ENCODE peak calls at places on chromosomes 5 and 9, in nine cellular contexts. K is H1, Y is fibroblast of lung, P is bronchial epithelial cell, G is HFF-Myc, N is uterus, D is mesothelial cell of epicardium, I is dorsolateral prefrontal cortex, X is lower lobe of right lung. Z is an unnamed sample.

GRCh38 chr9:69471433-69471832 is 146.4 kb downstream of the ENTREP1 start:
- DNase-seq in Y (peak), N (no peak), D (no peak), X (no peak), G (no peak), K (no peak), P (peak), I (no peak), Z (peak)

GRCh38 chr9:128091144-128091543 is 23.1 kb downstream of the SLC25A25 start:
- DNase-seq in D (no peak), I (peak), P (no peak), K (peak), Y (peak), X (peak), G (peak), N (peak), Z (peak)

GRCh38 chr9:133769511-133770075 is 31.4 kb upstream of the SARDH start:
- DNase-seq in I (no peak), P (no peak), X (peak), K (no peak), D (peak), G (no peak), Y (no peak), N (no peak), Z (no peak)

GRCh38 chr5:158765407-158765806 is 334.3 kb downstream of the EBF1 start:
- DNase-seq in Y (no peak), G (no peak), D (no peak), I (no peak), K (no peak), P (no peak), X (no peak), N (no peak), Z (no peak)

GRCh38 chr5:141851195-141851874 is 26.9 kb downstream of the PCDH1 start:
- DNase-seq in P (no peak), D (no peak), X (no peak), K (no peak), Y (no peak), N (no peak), I (no peak), G (no peak), Z (no peak)

GRCh38 chr9:92501671-92502393 is 19.5 kb upstream of the ASPN start:
- DNase-seq in D (no peak), Y (peak), P (peak), K (no peak), X (no peak), G (no peak), I (no peak), N (peak), Z (no peak)

GRCh38 chr5:128196791-128197190 is 113.2 kb downstream of the SLC12A2 start:
- DNase-seq in D (no peak), K (no peak), I (no peak), N (no peak), G (no peak), P (peak), X (no peak), Y (peak), Z (peak)

GRCh38 chr9:21174671-21175070 is 8.2 kb upstream of the IFNA21 start:
- DNase-seq in X (no peak), G (no peak), D (no peak), Y (no peak), P (peak), K (no peak), I (no peak), N (no peak), Z (no peak)

GRCh38 chr9:126722922-126723806 is 81.7 kb upstream of the ZBTB43 start:
- DNase-seq in K (no peak), N (peak), I (peak), D (no peak), Y (peak), G (no peak), P (peak), X (peak), Z (no peak)

GRCh38 chr5:173577817-173578216 is 38.6 kb downstream of the BOD1 start:
- DNase-seq in G (no peak), N (no peak), P (no peak), Y (no peak), D (no peak), X (no peak), K (no peak), I (no peak), Z (no peak)

GRCh38 chr9:125861405-125862063 is 114.4 kb downstream of the PBX3 start:
- DNase-seq in N (no peak), D (no peak), Y (no peak), P (peak), I (no peak), X (no peak), G (no peak), K (no peak), Z (no peak)

GRCh38 chr9:124661184-124661755 is 109.8 kb downstream of the NR6A1 start:
- DNase-seq in K (no peak), X (no peak), G (no peak), D (no peak), P (no peak), N (no peak), Y (peak), I (no peak), Z (no peak)

GRCh38 chr5:139787568-139788293 is 7.9 kb upstream of the PSD2 start:
- DNase-seq in G (no peak), X (peak), D (peak), K (no peak), P (peak), I (peak), Y (peak), N (peak), Z (peak)

GRCh38 chr9:99059074-99059894 is 45.6 kb upstream of the TGFBR1 start:
- DNase-seq in N (no peak), X (peak), K (no peak), I (no peak), P (no peak), D (no peak), Y (no peak), G (no peak), Z (no peak)

GRCh38 chr5:32961066-32961429 is 249.9 kb downstream of the NPR3 start:
- DNase-seq in I (no peak), X (no peak), D (no peak), G (no peak), Y (peak), P (peak), K (no peak), N (no peak), Z (no peak)

GRCh38 chr9:20620658-20621552 is 1.4 kb downstream of the MLLT3 start:
- DNase-seq in Y (peak), K (no peak), N (peak), P (no peak), X (peak), G (no peak), I (peak), D (no peak), Z (no peak)

GRCh38 chr9:111662851-111663823 is 1.7 kb downstream of the GNG10 start:
- DNase-seq in G (no peak), N (no peak), D (no peak), I (no peak), K (peak), Y (no peak), X (no peak), P (peak), Z (no peak)

GRCh38 chr5:81650992-81651391 is 99.9 kb downstream of the SSBP2 start:
- DNase-seq in P (no peak), K (no peak), Y (no peak), D (no peak), N (no peak), X (no peak), I (no peak), G (no peak), Z (no peak)

GRCh38 chr5:170632266-170632984 is 128.6 kb downstream of the KCNIP1 start:
- DNase-seq in X (no peak), I (no peak), G (no peak), Y (no peak), N (peak), K (no peak), D (no peak), P (no peak), Z (no peak)

GRCh38 chr9:95615246-95615645 is 98.5 kb upstream of the PTCH1 start:
- DNase-seq in K (no peak), N (no peak), X (no peak), Y (no peak), D (no peak), I (no peak), P (no peak), G (no peak), Z (no peak)

GRCh38 chr5:169861934-169862333 is 118.4 kb downstream of the INSYN2B start:
- DNase-seq in K (no peak), G (no peak), I (no peak), N (no peak), P (no peak), Y (peak), D (no peak), X (no peak), Z (peak)

GRCh38 chr9:1979815-1980367 is 35.3 kb upstream of the SMARCA2 start:
- DNase-seq in K (no peak), X (peak), Y (peak), P (peak), I (peak), N (no peak), G (peak), D (no peak), Z (peak)

GRCh38 chr5:172446336-172447051 is 7.8 kb downstream of the SH3PXD2B start:
- DNase-seq in G (no peak), N (peak), D (no peak), K (no peak), I (no peak), P (no peak), Y (peak), X (no peak), Z (no peak)

GRCh38 chr5:174825587-174825986 is 101.2 kb downstream of the MSX2 start:
- DNase-seq in N (no peak), P (no peak), Y (peak), G (no peak), X (no peak), K (no peak), I (no peak), D (no peak), Z (peak)

GRCh38 chr5:165620394-165620793 is 2115.0 kb downstream of the MAT2B start:
- DNase-seq in I (no peak), D (no peak), X (no peak), P (no peak), G (no peak), N (no peak), K (no peak), Y (peak), Z (peak)

GRCh38 chr5:160272041-160272663 is 40.2 kb downstream of the CCNJL start:
- DNase-seq in I (no peak), X (no peak), K (no peak), P (no peak), N (no peak), G (no peak), Y (no peak), D (no peak), Z (no peak)

GRCh38 chr5:82022499-82022898 is 50.7 kb downstream of the ATG10 start:
- DNase-seq in D (no peak), K (no peak), G (no peak), X (no peak), I (no peak), P (no peak), Y (no peak), N (no peak), Z (no peak)

GRCh38 chr5:93330506-93330905 is 250.5 kb downstream of the NR2F1-AS1 start:
- DNase-seq in D (no peak), X (no peak), I (no peak), P (peak), G (no peak), N (no peak), K (no peak), Y (peak), Z (no peak)

GRCh38 chr9:72635197-72635596 is 113.8 kb downstream of the TMC1 start:
- DNase-seq in X (no peak), I (no peak), D (no peak), Y (peak), G (no peak), P (no peak), K (no peak), N (no peak), Z (no peak)

GRCh38 chr9:88833946-88834345 is 157.3 kb upstream of the S1PR3 start:
- DNase-seq in I (no peak), P (peak), K (no peak), Y (no peak), X (no peak), D (no peak), N (no peak), G (no peak), Z (no peak)

GRCh38 chr5:106755789-106756188 is 914.9 kb downstream of the EFNA5 start:
- DNase-seq in Y (no peak), N (no peak), P (no peak), D (no peak), I (no peak), K (no peak), G (no peak), X (no peak), Z (no peak)

GRCh38 chr5:106759581-106759980 is 911.2 kb downstream of the EFNA5 start:
- DNase-seq in Y (peak), X (peak), I (no peak), P (peak), D (no peak), N (no peak), G (peak), K (no peak), Z (no peak)

GRCh38 chr5:106757672-106758071 is 913.1 kb downstream of the EFNA5 start:
- DNase-seq in X (no peak), D (no peak), Y (no peak), N (no peak), G (no peak), I (no peak), P (no peak), K (no peak), Z (no peak)

GRCh38 chr5:106759152-106759551 is 911.6 kb downstream of the EFNA5 start:
- DNase-seq in D (no peak), P (no peak), K (no peak), N (no peak), G (no peak), Y (peak), X (no peak), I (no peak), Z (no peak)

GRCh38 chr5:106755066-106755465 is 915.7 kb downstream of the EFNA5 start:
- DNase-seq in P (no peak), D (no peak), Y (no peak), K (peak), I (no peak), G (no peak), X (no peak), N (no peak), Z (no peak)
- TF ChIP-seq CTCF in P (no peak), D (no peak), Y (no peak), K (no peak), I (no peak), G (no peak), X (no peak), N (no peak), Z (no peak)

DNA sequence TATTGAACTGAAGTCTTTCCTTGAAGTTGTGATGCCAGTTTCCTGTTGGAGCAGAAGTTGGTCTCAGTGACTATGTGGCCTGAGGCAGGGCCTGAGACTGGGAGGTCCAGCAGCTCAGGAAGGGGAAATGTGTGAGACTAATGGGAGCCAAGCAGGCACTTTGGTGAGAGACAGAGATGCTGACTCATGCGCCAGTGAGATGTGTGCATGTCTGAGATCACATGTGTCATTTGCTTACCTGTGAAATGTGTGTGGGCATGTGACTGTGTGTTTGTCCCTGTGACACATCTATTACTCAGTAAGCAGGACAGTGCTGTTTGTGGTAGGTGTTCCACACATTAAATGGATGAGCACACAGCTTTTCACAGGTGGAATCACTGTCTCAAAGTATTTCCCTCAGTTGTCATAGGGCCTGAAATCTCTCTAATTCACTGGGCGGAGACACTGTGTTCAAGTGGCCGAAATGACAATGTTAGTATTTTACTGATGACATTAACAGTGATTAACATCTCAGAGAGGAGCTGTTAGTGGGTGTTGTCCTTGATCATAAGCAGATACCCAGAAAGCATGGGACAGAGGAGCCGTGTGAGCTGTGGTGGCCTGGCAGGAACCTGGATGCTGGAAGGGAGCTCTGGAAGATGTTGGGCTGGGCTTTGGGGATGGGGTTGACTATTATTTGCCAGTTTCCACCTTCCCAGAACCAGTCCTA is 7.4 kb downstream of the NPR2 start:
- DNase-seq in N (no peak), K (no peak), X (no peak), I (no peak), P (peak), G (no peak), Y (peak), D (no peak), Z (no peak)
- TF ChIP-seq CTCF in N (no peak), K (no peak), X (no peak), I (no peak), P (no peak), G (no peak), Y (no peak), D (no peak), Z (no peak)

GRCh38 chr5:143014017-143014651 is 244.0 kb downstream of the ARHGAP26 start:
- DNase-seq in Y (peak), P (no peak), K (no peak), I (no peak), D (no peak), G (no peak), X (peak), N (no peak), Z (no peak)

GRCh38 chr5:143019614-143020515 is 249.7 kb downstream of the ARHGAP26 start:
- DNase-seq in P (no peak), G (no peak), K (no peak), X (no peak), Y (no peak), N (no peak), I (no peak), D (no peak), Z (no peak)

GRCh38 chr5:143017992-143018391 is 247.8 kb downstream of the ARHGAP26 start:
- DNase-seq in N (no peak), I (no peak), D (no peak), X (no peak), Y (no peak), G (no peak), K (no peak), P (no peak), Z (no peak)

GRCh38 chr5:143019157-143019556 is 249.0 kb downstream of the ARHGAP26 start:
- DNase-seq in Y (no peak), D (no peak), X (no peak), I (no peak), G (no peak), N (no peak), K (no peak), P (no peak), Z (no peak)

DNA sequence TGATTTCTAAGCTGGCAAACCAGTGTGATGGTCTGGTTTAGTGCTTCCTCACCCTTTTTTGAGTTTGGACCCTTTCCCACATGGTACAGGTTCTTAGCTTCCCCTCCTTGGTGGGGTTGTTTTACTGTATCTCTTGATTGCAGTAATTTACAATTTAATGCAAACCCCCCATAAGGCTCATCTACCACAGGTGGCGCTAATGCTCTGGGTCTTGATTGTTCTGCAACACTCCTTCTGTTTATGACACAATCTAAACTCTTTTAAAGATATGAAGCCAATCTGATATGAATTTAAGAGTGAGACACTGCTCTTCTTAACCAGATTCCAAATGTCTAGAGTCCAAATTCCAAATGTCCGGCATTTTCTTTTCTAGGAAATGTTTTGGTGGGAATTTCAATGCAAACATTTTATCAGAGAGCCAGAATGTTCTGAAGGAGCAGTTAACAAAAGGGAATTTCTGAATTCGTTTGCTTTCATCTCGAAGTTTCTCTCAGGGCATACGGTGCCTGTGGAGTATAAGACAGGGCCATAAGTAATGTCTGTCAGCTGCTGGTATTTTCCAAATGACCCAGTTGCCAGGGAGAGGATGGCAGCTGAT is 246.7 kb downstream of the ARHGAP26 start:
- DNase-seq in K (no peak), X (no peak), G (no peak), D (no peak), P (peak), I (no peak), N (peak), Y (peak), Z (peak)
- TF ChIP-seq CTCF in K (peak), X (peak), G (peak), D (peak), P (peak), I (no peak), N (no peak), Y (peak), Z (peak)

DNA sequence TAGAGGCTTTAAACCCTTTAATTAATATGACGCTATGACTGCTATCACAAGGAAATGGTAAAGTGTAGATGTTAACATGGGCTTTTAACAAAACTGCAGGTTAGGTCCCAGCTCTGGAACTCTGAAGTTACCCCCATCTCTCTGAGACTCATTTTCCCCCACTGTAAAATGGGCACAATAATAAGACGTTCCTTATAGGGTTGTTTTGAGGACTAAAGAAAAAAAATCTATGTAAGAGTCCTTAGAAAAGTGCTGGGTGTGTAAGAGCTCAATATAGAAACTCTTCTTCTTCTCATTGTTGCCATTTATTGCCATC is 45.8 kb upstream of the STK32A start:
- DNase-seq in I (no peak), K (no peak), G (no peak), N (no peak), Y (no peak), P (no peak), X (no peak), D (no peak), Z (no peak)
- TF ChIP-seq CTCF in I (no peak), K (no peak), G (no peak), N (no peak), Y (no peak), P (no peak), X (no peak), D (peak), Z (no peak)

GRCh38 chr9:84647699-84648098 is 21.8 kb upstream of the NTRK2 start:
- DNase-seq in X (no peak), D (no peak), I (no peak), K (no peak), G (no peak), Y (no peak), P (no peak), N (no peak), Z (no peak)

DNA sequence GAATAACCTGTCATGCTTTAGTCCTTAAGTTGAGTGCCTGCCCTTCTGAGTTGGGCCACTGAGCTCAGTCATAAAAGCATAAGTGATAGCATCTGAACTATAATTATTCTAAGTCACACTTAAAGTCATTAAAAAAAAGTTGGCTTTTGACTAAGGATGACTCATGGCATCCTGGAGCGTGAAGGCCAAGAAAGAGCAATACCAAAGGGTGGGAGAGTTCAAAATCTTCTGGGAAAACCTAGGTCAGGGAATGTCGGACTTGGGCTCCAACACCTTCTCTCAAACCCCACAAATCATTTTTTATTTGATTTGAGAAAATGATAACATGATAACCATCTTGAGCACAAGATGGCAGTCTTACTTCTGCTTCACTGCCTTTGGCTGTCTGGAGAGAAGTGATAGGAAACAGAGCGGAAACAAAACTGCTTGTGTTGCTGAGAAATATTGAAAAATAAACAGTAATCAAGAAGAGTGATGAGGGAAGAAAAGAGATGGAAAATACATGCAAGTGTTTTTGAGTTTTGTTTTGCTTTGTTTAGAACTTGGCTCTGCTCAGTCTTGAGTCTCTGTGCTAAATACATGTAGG is 16.9 kb upstream of the NTRK2 start:
- DNase-seq in I (no peak), N (no peak), D (no peak), P (peak), X (no peak), Y (peak), G (no peak), K (no peak), Z (no peak)
- TF ChIP-seq CTCF in I (peak), N (no peak), D (no peak), P (peak), X (no peak), Y (no peak), G (no peak), K (no peak), Z (no peak)